ENCODE peak calls at places on chromosomes 2 and 18, in nine cellular contexts. P, C, K, B, X, L, J, W and D are unnamed samples.
A peak's percentile ranks its signal among the peaks of the same experiment; 100 is the strongest.

GRCh38 chr18:57644540-57644939 is 22.9 kb upstream of the NARS1 start:
- DNase-seq in K (no peak), J (no peak), C (no peak), B (no peak), P (no peak), L (peak; percentile 25), X (no peak), W (no peak), D (no peak)

GRCh38 chr2:112001136-112001764 is 53.8 kb upstream of the TMEM87B start:
- DNase-seq in X (no peak), B (no peak), K (no peak), L (no peak), W (no peak), J (no peak), C (no peak), P (no peak), D (no peak)

GRCh38 chr2:28906821-28907220 is 12.4 kb downstream of the WDR43 start:
- DNase-seq in B (no peak), P (no peak), K (no peak), L (no peak), W (no peak), X (no peak), J (no peak), C (no peak), D (no peak)

GRCh38 chr2:9139491-9140443 is 66.8 kb upstream of the ASAP2 start:
- DNase-seq in C (peak; percentile 89), P (peak; percentile 85), B (peak; percentile 95), K (peak; percentile 74), J (peak; percentile 81), W (peak; percentile 69), L (peak; percentile 66), X (peak; percentile 70), D (peak; percentile 76)

GRCh38 chr2:169480079-169480465 is 778 bp downstream of the BBS5 start:
- DNase-seq in K (no peak), P (no peak), C (no peak), L (no peak), J (no peak), X (no peak), W (no peak), B (no peak), D (no peak)

GRCh38 chr2:65431417-65432226 is 777 bp downstream of the SPRED2 start:
- DNase-seq in W (peak; percentile 60), B (peak; percentile 90), L (peak; percentile 49), P (peak; percentile 48), K (peak; percentile 54), C (peak; percentile 75), J (peak; percentile 80), X (peak; percentile 40), D (peak; percentile 50)

GRCh38 chr2:172011814-172012580 is 12.2 kb downstream of the METAP1D start:
- DNase-seq in X (no peak), C (no peak), L (no peak), K (no peak), P (no peak), W (no peak), B (no peak), J (no peak), D (no peak)

GRCh38 chr2:202178342-202178958 is 59.9 kb downstream of the SUMO1 start:
- DNase-seq in B (no peak), K (peak; percentile 61), P (peak; percentile 47), C (peak; percentile 80), J (peak; percentile 82), X (peak; percentile 43), L (peak; percentile 67), W (peak; percentile 58), D (peak; percentile 52)

GRCh38 chr2:66283776-66284175 is 151.1 kb upstream of the MEIS1 start:
- DNase-seq in X (no peak), K (no peak), J (no peak), L (no peak), C (no peak), B (no peak), W (no peak), P (no peak), D (no peak)

GRCh38 chr2:209426432-209426831 is 2.6 kb downstream of the MAP2 start:
- DNase-seq in J (no peak), X (no peak), C (no peak), P (no peak), K (no peak), L (peak; percentile 56), W (no peak), B (no peak), D (peak; percentile 73)

GRCh38 chr2:124149571-124149970 is 124.5 kb downstream of the CNTNAP5 start:
- DNase-seq in K (no peak), W (no peak), X (no peak), P (peak; percentile 7), J (no peak), L (no peak), C (no peak), B (no peak), D (no peak)

GRCh38 chr18:79871026-79871390 is 73.3 kb downstream of the KCNG2 start:
- DNase-seq in K (no peak), C (peak; percentile 41), X (no peak), L (no peak), W (no peak), P (no peak), J (no peak), B (peak; percentile 76), D (no peak)

GRCh38 chr2:217114117-217114516 is 254.3 kb upstream of the TNP1 start:
- DNase-seq in P (no peak), C (no peak), L (no peak), X (no peak), K (no peak), W (no peak), J (no peak), B (no peak), D (no peak)

GRCh38 chr2:238026953-238027505 is 33.8 kb upstream of the SCLY start:
- DNase-seq in C (no peak), X (no peak), B (no peak), W (no peak), P (no peak), J (no peak), L (no peak), K (no peak), D (no peak)

DNA sequence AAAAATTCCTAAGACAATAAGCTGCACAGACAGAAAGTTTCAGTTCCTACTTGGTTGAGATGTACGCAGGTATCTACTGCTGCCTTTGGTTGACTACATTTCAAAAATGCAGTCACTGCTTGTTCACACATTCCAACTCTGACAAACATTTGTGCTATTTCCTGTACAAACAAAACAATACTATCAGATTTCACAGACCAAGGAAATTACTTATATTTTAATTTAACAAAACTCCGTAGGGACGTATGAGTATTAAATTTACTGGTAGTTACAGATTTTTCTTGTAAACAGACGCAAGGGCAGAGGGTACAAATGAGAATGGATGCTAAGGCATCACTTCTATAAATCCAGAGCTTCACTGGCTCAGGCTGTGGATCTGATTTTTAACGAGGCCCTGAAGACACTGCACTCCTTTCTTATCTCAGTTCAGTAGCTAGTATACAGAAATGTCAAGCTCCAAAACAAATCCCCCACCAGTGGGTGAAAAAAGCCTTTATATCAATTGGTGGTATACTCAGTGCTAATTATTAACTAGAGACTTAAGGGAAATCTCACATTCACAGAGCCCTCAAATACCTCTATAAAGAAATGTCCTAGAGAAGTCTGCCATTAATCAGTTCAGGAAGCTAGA is 31.7 kb upstream of the TTC32 start:
- DNase-seq in C (no peak), X (no peak), B (no peak), P (no peak), J (no peak), W (no peak), L (peak; percentile 88), K (no peak), D (no peak)
- TF ChIP-seq POLR2A in C (no peak), X (no peak), B (no peak), P (no peak), J (no peak), W (no peak), L (no peak), K (no peak), D (no peak)

DNA sequence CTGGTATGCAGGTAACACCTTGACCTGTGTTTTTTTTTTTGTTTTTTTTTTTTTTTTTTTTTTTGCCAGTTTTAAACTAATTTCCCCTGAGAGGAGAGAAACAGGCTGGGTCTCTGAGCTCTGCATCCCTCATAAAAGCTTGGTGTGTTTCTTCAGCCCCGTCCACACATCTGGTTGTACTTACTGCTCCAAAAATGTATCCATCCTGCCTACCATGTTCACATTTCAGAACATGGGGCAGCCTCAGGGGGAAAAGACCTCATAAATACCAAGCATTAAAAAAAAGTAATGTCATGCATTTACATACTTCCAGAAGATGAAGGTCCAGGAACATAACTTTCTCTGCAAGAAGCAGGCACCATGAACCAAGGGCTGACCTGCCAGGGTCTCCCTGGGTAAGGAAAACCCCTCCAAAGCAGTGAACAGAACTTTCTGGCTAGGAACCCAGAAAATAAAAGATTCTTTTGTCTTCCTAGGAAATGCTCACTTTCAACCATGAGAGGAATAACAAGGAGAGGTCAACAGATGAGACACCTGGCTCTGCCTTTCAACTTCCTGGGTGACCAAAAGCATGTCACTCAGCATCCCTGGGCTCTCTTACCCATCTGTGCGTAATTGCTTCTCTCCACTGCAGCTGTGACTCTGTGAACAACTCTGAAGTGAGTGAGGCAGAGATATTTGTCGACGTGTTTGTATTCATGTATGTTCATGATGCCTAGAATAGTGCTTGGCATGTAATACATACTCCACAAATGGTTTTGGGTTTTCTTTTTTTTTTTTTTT is 118.6 kb downstream of the MCFD2 start:
- DNase-seq in W (no peak), P (no peak), X (no peak), C (peak; percentile 10), B (no peak), J (no peak), L (no peak), K (no peak), D (no peak)
- TF ChIP-seq POLR2A in W (no peak), P (no peak), X (no peak), C (no peak), B (no peak), J (no peak), L (no peak), K (no peak), D (no peak)

GRCh38 chr2:239750045-239750835 is 274.9 kb downstream of the NDUFA10 start:
- DNase-seq in L (no peak), X (no peak), J (no peak), B (no peak), K (no peak), P (no peak), W (no peak), C (no peak), D (no peak)
- TF ChIP-seq POLR2A in L (no peak), X (no peak), J (no peak), B (no peak), K (no peak), P (no peak), W (no peak), C (no peak), D (no peak)

DNA sequence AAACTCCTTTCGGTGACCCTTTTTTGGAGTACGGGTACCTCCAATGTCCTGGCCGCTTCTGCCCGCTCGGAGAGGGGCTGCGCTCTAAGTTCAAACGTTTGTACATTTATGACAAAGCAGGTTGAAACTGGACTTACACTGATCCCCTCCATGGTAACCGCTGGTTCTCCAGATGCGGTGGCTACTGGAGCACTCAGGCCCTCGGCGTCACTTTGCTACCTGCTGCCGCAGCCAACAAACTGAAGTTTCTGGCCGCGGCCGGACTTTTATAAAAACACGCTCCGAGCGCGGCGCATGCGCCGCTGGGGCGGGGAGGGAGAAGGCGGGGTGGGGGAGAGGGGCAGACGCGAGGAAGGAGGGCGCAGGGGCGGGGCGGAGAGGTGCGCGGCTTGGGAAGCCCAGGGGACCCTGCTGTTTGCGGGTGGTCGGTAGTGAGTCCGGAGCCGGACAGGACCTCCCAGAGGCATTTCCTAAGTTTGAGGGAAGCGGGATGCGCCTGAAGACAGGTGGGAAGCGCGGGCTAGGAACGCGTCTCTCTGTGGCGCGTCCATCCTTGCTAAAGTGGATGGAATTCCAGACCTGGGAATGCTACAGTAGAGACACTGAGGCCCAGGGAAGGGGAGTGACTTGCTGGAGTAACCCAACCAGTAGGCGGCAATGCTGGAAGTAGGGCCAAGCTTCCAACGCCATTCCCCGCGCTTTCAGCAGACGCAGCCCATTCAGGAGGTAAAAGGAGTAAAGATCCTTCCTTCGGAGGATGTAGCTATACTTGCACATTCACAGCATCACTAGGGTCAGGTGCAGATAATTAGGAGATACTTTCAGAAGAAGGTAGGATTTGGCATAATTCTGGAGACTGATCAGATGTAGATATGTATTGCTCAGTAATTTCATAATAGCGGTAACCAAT is at the start of gene CXCR4:
- DNase-seq in C (peak; percentile 85), B (peak; percentile 94), P (peak; percentile 83), X (peak; percentile 32), J (peak; percentile 77), K (peak; percentile 44), L (peak; percentile 47), W (peak; percentile 78), D (peak; percentile 69)
- TF ChIP-seq POLR2A in C (peak; percentile 83), B (no peak), P (peak; percentile 89), X (peak; percentile 24), J (no peak), K (peak; percentile 61), L (no peak), W (peak; percentile 81), D (no peak)